ENCODE peak calls at places on chromosome 12, in ten cellular contexts. One of them, this sample, is unnamed.

GRCh38 chr12:109714913-109715244 is 1.3 kb downstream of the FAM222A start:
- DNase-seq in heart right ventricle: no peak
- DNase-seq in nephron progenitor cell: no peak
- DNase-seq in EL: no peak
- DNase-seq in tibial artery: no peak
- DNase-seq in HEK293T: no peak
- DNase-seq in AG04450: no peak
- DNase-seq in NCI-H2171: no peak
- DNase-seq in spleen: no peak
- DNase-seq in activated CD4-positive, alpha-beta T cell treated with anti-CD3 and anti-CD28 coated beads, Interleukin-2, amount 50 U/mL, for 1 hour: no peak
- DNase-seq in this sample: no peak

GRCh38 chr12:105331805-105332251 is 1.3 kb downstream of the C12orf75 start:
- DNase-seq in nephron progenitor cell: no peak
- DNase-seq in spleen: no peak
- DNase-seq in HEK293T: no peak
- DNase-seq in AG04450: no peak
- DNase-seq in EL: peak; percentile 40
- DNase-seq in tibial artery: no peak
- DNase-seq in activated CD4-positive, alpha-beta T cell treated with anti-CD3 and anti-CD28 coated beads, Interleukin-2, amount 50 U/mL, for 1 hour: peak; percentile 16
- DNase-seq in NCI-H2171: no peak
- DNase-seq in heart right ventricle: no peak
- DNase-seq in this sample: no peak

GRCh38 chr12:81333812-81334211 is 255.9 kb downstream of the ACSS3 start:
- DNase-seq in AG04450: no peak
- DNase-seq in NCI-H2171: no peak
- DNase-seq in EL: no peak
- DNase-seq in tibial artery: no peak
- DNase-seq in nephron progenitor cell: no peak
- DNase-seq in activated CD4-positive, alpha-beta T cell treated with anti-CD3 and anti-CD28 coated beads, Interleukin-2, amount 50 U/mL, for 1 hour: no peak
- DNase-seq in HEK293T: no peak
- DNase-seq in spleen: no peak
- DNase-seq in heart right ventricle: no peak
- DNase-seq in this sample: no peak

GRCh38 chr12:113903381-113903863 is 62.7 kb downstream of the RBM19 start:
- DNase-seq in HEK293T: no peak
- DNase-seq in NCI-H2171: no peak
- DNase-seq in AG04450: peak; percentile 18
- DNase-seq in tibial artery: no peak
- DNase-seq in spleen: no peak
- DNase-seq in heart right ventricle: no peak
- DNase-seq in nephron progenitor cell: no peak
- DNase-seq in EL: peak; percentile 88
- DNase-seq in activated CD4-positive, alpha-beta T cell treated with anti-CD3 and anti-CD28 coated beads, Interleukin-2, amount 50 U/mL, for 1 hour: no peak
- DNase-seq in this sample: no peak

GRCh38 chr12:7581046-7581445 is 77.5 kb upstream of the CD163 start:
- DNase-seq in EL: no peak
- DNase-seq in nephron progenitor cell: no peak
- DNase-seq in activated CD4-positive, alpha-beta T cell treated with anti-CD3 and anti-CD28 coated beads, Interleukin-2, amount 50 U/mL, for 1 hour: no peak
- DNase-seq in HEK293T: no peak
- DNase-seq in spleen: no peak
- DNase-seq in NCI-H2171: no peak
- DNase-seq in AG04450: no peak
- DNase-seq in tibial artery: no peak
- DNase-seq in heart right ventricle: no peak
- DNase-seq in this sample: no peak

GRCh38 chr12:77940011-77940423 is 109.3 kb downstream of the NAV3 start:
- DNase-seq in spleen: no peak
- DNase-seq in nephron progenitor cell: peak; percentile 5
- DNase-seq in EL: peak; percentile 90
- DNase-seq in AG04450: peak; percentile 51
- DNase-seq in HEK293T: no peak
- DNase-seq in NCI-H2171: no peak
- DNase-seq in tibial artery: no peak
- DNase-seq in heart right ventricle: no peak
- DNase-seq in activated CD4-positive, alpha-beta T cell treated with anti-CD3 and anti-CD28 coated beads, Interleukin-2, amount 50 U/mL, for 1 hour: no peak
- DNase-seq in this sample: no peak

GRCh38 chr12:106147956-106148355 is 9.2 kb upstream of the NUAK1 start:
- DNase-seq in activated CD4-positive, alpha-beta T cell treated with anti-CD3 and anti-CD28 coated beads, Interleukin-2, amount 50 U/mL, for 1 hour: no peak
- DNase-seq in EL: no peak
- DNase-seq in tibial artery: peak; percentile 90
- DNase-seq in spleen: no peak
- DNase-seq in AG04450: no peak
- DNase-seq in nephron progenitor cell: no peak
- DNase-seq in HEK293T: no peak
- DNase-seq in heart right ventricle: peak; percentile 86
- DNase-seq in NCI-H2171: peak; percentile 13
- DNase-seq in this sample: no peak

GRCh38 chr12:104060791-104061190 is 3.5 kb upstream of the HCFC2 start:
- DNase-seq in activated CD4-positive, alpha-beta T cell treated with anti-CD3 and anti-CD28 coated beads, Interleukin-2, amount 50 U/mL, for 1 hour: no peak
- DNase-seq in EL: no peak
- DNase-seq in NCI-H2171: no peak
- DNase-seq in heart right ventricle: no peak
- DNase-seq in spleen: no peak
- DNase-seq in nephron progenitor cell: no peak
- DNase-seq in AG04450: no peak
- DNase-seq in tibial artery: no peak
- DNase-seq in HEK293T: no peak
- DNase-seq in this sample: no peak

GRCh38 chr12:77031745-77032144 is 33.6 kb downstream of the E2F7 start:
- DNase-seq in EL: peak; percentile 41
- DNase-seq in tibial artery: no peak
- DNase-seq in activated CD4-positive, alpha-beta T cell treated with anti-CD3 and anti-CD28 coated beads, Interleukin-2, amount 50 U/mL, for 1 hour: no peak
- DNase-seq in NCI-H2171: no peak
- DNase-seq in HEK293T: no peak
- DNase-seq in AG04450: no peak
- DNase-seq in nephron progenitor cell: no peak
- DNase-seq in spleen: no peak
- DNase-seq in heart right ventricle: no peak
- DNase-seq in this sample: no peak

GRCh38 chr12:54161481-54162437 is 27.0 kb downstream of the SMUG1 start:
- DNase-seq in nephron progenitor cell: no peak
- DNase-seq in HEK293T: no peak
- DNase-seq in heart right ventricle: no peak
- DNase-seq in spleen: no peak
- DNase-seq in EL: no peak
- DNase-seq in tibial artery: no peak
- DNase-seq in NCI-H2171: no peak
- DNase-seq in activated CD4-positive, alpha-beta T cell treated with anti-CD3 and anti-CD28 coated beads, Interleukin-2, amount 50 U/mL, for 1 hour: no peak
- DNase-seq in AG04450: no peak
- DNase-seq in this sample: no peak

This sample was measured in chondrocyte.